ENCODE peak calls at places on chromosomes 3 and 15, in four cellular contexts. One of them, this sample, is unnamed.

GRCh38 chr3:52983336-52983807 is 62.5 kb downstream of the SFMBT1 start:
- DNase-seq in uterus: no peak
- DNase-seq in spleen: no peak
- DNase-seq in IMR-90: no peak
- DNase-seq in this sample: no peak

GRCh38 chr3:190155752-190156151 is 35.1 kb upstream of the P3H2 start:
- DNase-seq in uterus: no peak
- DNase-seq in spleen: no peak
- DNase-seq in IMR-90: no peak
- DNase-seq in this sample: no peak

GRCh38 chr15:63061971-63062370 is 19.4 kb downstream of the TPM1 start:
- DNase-seq in uterus: no peak
- DNase-seq in spleen: no peak
- DNase-seq in IMR-90: peak; percentile 65
- DNase-seq in this sample: no peak

GRCh38 chr15:88241060-88241459 is 15.5 kb downstream of the NTRK3 start:
- DNase-seq in uterus: no peak
- DNase-seq in spleen: no peak
- DNase-seq in IMR-90: no peak
- DNase-seq in this sample: no peak

GRCh38 chr3:120331071-120331470 is 18.1 kb downstream of the LRRC58 start:
- DNase-seq in uterus: no peak
- DNase-seq in spleen: no peak
- DNase-seq in IMR-90: no peak
- DNase-seq in this sample: no peak

GRCh38 chr15:70253461-70254156 is 155.9 kb upstream of the TLE3 start:
- DNase-seq in uterus: no peak
- DNase-seq in spleen: peak; percentile 46
- DNase-seq in IMR-90: no peak
- DNase-seq in this sample: no peak

GRCh38 chr15:90960316-90961091 is 5.8 kb downstream of the RCCD1 start:
- DNase-seq in uterus: no peak
- DNase-seq in spleen: no peak
- DNase-seq in IMR-90: no peak
- DNase-seq in this sample: no peak

GRCh38 chr3:15467227-15468181 is 40.1 kb downstream of the EAF1 start:
- DNase-seq in uterus: no peak
- DNase-seq in spleen: no peak
- DNase-seq in IMR-90: no peak
- DNase-seq in this sample: no peak

GRCh38 chr15:32818758-32819405 is 101.1 kb downstream of the GREM1 start:
- DNase-seq in uterus: peak; percentile 38
- DNase-seq in spleen: no peak
- DNase-seq in IMR-90: peak; percentile 86
- DNase-seq in this sample: no peak

GRCh38 chr3:142998439-142998838 is 2.9 kb upstream of the U2SURP start:
- DNase-seq in uterus: no peak
- DNase-seq in spleen: no peak
- DNase-seq in IMR-90: peak; percentile 84
- DNase-seq in this sample: no peak

GRCh38 chr3:169362872-169363271 is 300.6 kb downstream of the MECOM start:
- DNase-seq in uterus: no peak
- DNase-seq in spleen: no peak
- DNase-seq in IMR-90: no peak
- DNase-seq in this sample: no peak

GRCh38 chr3:143595456-143596077 is 252.7 kb downstream of the SLC9A9 start:
- DNase-seq in uterus: no peak
- DNase-seq in spleen: no peak
- DNase-seq in IMR-90: no peak
- DNase-seq in this sample: no peak

GRCh38 chr3:105368575-105369500 is 2.1 kb downstream of the ALCAM start:
- DNase-seq in uterus: peak; percentile 20
- DNase-seq in spleen: peak; percentile 88
- DNase-seq in IMR-90: peak; percentile 59
- DNase-seq in this sample: peak; percentile 26

GRCh38 chr3:146873748-146874147 is 268.6 kb upstream of the PLSCR5 start:
- DNase-seq in uterus: no peak
- DNase-seq in spleen: no peak
- DNase-seq in IMR-90: no peak
- DNase-seq in this sample: no peak

GRCh38 chr3:62238003-62238402 is 135.3 kb downstream of the FEZF2 start:
- DNase-seq in uterus: no peak
- DNase-seq in spleen: no peak
- DNase-seq in IMR-90: no peak
- DNase-seq in this sample: no peak

GRCh38 chr3:38047896-38048295 is 8.9 kb downstream of the DLEC1 start:
- DNase-seq in uterus: no peak
- DNase-seq in spleen: no peak
- DNase-seq in IMR-90: no peak
- DNase-seq in this sample: no peak

GRCh38 chr3:113034011-113034410 is 43.2 kb downstream of the GTPBP8 start:
- DNase-seq in uterus: no peak
- DNase-seq in spleen: no peak
- DNase-seq in IMR-90: peak; percentile 69
- DNase-seq in this sample: no peak

DNA sequence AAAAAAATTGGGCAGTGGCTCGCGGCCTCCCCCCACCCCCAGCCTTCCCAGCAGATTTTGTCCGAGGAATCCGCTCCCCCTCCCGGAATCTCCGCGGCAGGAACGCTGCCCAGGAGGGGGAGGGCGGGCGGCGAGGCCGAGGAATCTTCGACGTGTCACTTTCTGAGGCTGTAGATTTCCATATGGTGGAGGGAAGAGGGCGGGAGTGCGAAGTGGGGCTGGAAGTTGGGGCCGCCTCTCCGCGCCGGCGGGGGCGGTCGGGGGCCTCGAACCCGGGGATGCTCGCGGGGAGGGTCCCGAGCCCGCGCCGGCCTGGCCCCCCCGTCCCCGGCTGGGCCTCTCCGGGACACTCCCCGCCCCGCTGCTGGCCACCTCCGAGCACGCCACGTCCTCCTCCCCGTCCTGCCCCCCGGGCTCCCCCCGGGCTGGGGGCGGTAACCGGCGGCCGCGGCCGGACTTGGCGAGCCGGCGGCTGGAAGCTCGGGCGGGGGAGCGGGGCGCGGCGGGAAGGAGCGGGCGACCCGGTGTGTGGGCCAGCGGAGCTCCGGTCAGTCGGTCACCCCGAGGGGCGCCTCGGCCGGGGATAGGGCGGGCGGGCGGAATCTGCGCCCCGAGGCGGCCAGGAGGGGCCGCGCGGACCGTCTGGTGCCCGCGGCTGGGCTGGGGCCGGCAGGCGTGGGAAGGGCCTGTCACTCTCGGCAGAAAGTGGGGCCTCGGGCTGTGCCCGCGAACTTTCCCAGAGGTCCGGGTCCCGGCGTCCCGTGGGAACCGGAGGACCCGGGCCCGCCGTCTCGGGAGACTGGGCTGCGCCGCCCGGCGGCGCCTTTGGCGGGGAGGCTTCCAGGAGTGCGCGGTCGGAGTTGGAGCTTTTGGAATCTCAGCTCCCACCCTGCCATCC is 949 bp downstream of the FNDC3B start:
- DNase-seq in uterus: peak; percentile 82
- DNase-seq in spleen: peak; percentile 94
- DNase-seq in IMR-90: peak; percentile 86
- DNase-seq in this sample: peak; percentile 90
- TF ChIP-seq POLR2A in uterus: peak; percentile 40
- TF ChIP-seq POLR2A in spleen: no peak
- TF ChIP-seq POLR2A in IMR-90: peak; percentile 79
- TF ChIP-seq POLR2A in this sample: peak; percentile 27

GRCh38 chr15:101294731-101295606 is at the start of gene SNRPA1:
- DNase-seq in uterus: peak; percentile 97
- DNase-seq in spleen: peak; percentile 100
- DNase-seq in IMR-90: peak; percentile 94
- DNase-seq in this sample: peak; percentile 98
- TF ChIP-seq POLR2A in uterus: peak; percentile 66
- TF ChIP-seq POLR2A in spleen: peak; percentile 55
- TF ChIP-seq POLR2A in IMR-90: peak; percentile 81
- TF ChIP-seq POLR2A in this sample: peak; percentile 29

GRCh38 chr3:14412831-14413380 is 10.5 kb downstream of the SLC6A6 start:
- DNase-seq in uterus: peak; percentile 85
- DNase-seq in spleen: no peak
- DNase-seq in IMR-90: no peak
- DNase-seq in this sample: no peak
- TF ChIP-seq POLR2A in uterus: no peak
- TF ChIP-seq POLR2A in spleen: no peak
- TF ChIP-seq POLR2A in IMR-90: no peak
- TF ChIP-seq POLR2A in this sample: no peak

DNA sequence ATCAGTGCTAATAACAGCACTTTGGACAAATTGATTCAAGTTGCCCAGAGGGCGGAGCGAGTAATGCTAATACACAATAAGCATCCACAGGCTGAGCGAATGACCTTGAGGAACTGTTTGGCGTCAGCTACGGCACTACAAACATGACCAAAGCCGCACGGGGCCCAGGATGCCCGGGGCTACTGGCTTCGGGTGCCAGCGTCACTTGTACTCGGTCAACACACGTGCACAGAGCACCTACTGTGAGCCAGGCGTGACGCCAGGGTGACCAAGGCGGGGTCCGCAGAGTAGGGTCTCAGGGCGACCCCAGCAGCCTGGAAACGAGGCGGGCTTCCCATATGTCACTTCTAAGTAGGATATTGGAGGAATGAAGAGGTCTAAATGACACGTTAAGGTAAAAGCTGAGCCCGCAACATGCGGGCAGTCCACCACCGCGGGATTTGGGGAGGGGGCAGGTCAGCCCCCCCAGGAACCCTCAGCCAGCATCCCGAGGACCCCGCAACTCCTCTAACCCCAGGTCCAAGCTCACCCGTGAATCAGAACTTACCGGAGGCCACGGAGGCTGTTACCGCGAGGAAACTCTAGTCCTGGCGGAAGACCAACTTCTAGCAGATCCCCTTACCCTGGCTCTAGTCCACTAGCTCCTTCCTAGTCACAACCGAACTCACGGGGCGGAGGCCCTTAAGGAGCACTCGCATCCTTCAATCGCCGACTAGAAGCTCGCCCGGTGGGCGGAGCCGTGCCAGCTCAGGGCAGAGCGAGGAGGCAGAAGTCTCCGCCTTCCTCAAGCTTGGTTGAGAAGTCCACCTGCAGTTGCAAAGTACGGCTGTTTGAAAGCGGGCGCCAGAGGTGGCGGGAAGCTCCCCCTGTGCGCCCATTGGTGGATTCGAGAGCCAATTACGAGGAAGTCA is at the start of gene CEP152:
- DNase-seq in uterus: peak; percentile 98
- DNase-seq in spleen: peak; percentile 99
- DNase-seq in IMR-90: peak; percentile 100
- DNase-seq in this sample: peak; percentile 97
- TF ChIP-seq POLR2A in uterus: no peak
- TF ChIP-seq POLR2A in spleen: no peak
- TF ChIP-seq POLR2A in IMR-90: no peak
- TF ChIP-seq POLR2A in this sample: peak; percentile 42

GRCh38 chr3:11271986-11272904 is at the start of gene ATG7:
- DNase-seq in uterus: peak; percentile 97
- DNase-seq in spleen: peak; percentile 99
- DNase-seq in IMR-90: peak; percentile 96
- DNase-seq in this sample: peak; percentile 96
- TF ChIP-seq POLR2A in uterus: peak; percentile 83
- TF ChIP-seq POLR2A in spleen: peak; percentile 46
- TF ChIP-seq POLR2A in IMR-90: peak; percentile 94
- TF ChIP-seq POLR2A in this sample: peak; percentile 82

GRCh38 chr15:72936237-72936636 is 116.0 kb upstream of the NEO1 start:
- DNase-seq in uterus: no peak
- DNase-seq in spleen: no peak
- DNase-seq in IMR-90: no peak
- DNase-seq in this sample: no peak
- TF ChIP-seq POLR2A in uterus: no peak
- TF ChIP-seq POLR2A in spleen: no peak
- TF ChIP-seq POLR2A in IMR-90: no peak
- TF ChIP-seq POLR2A in this sample: no peak